ENCODE peak calls at places on chromosomes 13 and 19, in four cellular contexts. One of them, this sample, is unnamed.

GRCh38 chr19:44025217-44025936 is at the start of gene ZNF222:
- DNase-seq in K562: peak; percentile 69
- DNase-seq in HEK293T: peak; percentile 70
- DNase-seq in WTC11: peak; percentile 65
- DNase-seq in this sample: peak; percentile 76

GRCh38 chr13:30971575-30971974 is 39.1 kb downstream of the TEX26 start:
- DNase-seq in HEK293T: no peak
- DNase-seq in K562: no peak
- DNase-seq in WTC11: no peak
- DNase-seq in this sample: no peak

GRCh38 chr13:98599502-98600328 is 22.8 kb upstream of the STK24 start:
- DNase-seq in HEK293T: no peak
- DNase-seq in WTC11: no peak
- DNase-seq in K562: no peak
- DNase-seq in this sample: peak; percentile 54

GRCh38 chr19:8567522-8568172 is 9.6 kb downstream of the MYO1F start:
- DNase-seq in HEK293T: no peak
- DNase-seq in K562: no peak
- DNase-seq in WTC11: no peak
- DNase-seq in this sample: no peak

GRCh38 chr19:33399745-33400681 is 26.5 kb downstream of the CEBPG start:
- DNase-seq in WTC11: peak; percentile 21
- DNase-seq in HEK293T: no peak
- DNase-seq in K562: no peak
- DNase-seq in this sample: no peak

GRCh38 chr19:4089400-4089908 is 22.8 kb upstream of the ZBTB7A start:
- DNase-seq in WTC11: no peak
- DNase-seq in K562: no peak
- DNase-seq in HEK293T: no peak
- DNase-seq in this sample: no peak

GRCh38 chr19:3827306-3827705 is 41.1 kb upstream of the MATK start:
- DNase-seq in HEK293T: no peak
- DNase-seq in K562: no peak
- DNase-seq in WTC11: no peak
- DNase-seq in this sample: no peak

GRCh38 chr19:54517483-54517882 is 14.9 kb downstream of the LAIR2 start:
- DNase-seq in WTC11: peak; percentile 63
- DNase-seq in HEK293T: peak; percentile 55
- DNase-seq in K562: peak; percentile 77
- DNase-seq in this sample: peak; percentile 52

GRCh38 chr13:27406178-27406939 is 18.1 kb upstream of the GTF3A start:
- DNase-seq in K562: peak; percentile 14
- DNase-seq in WTC11: no peak
- DNase-seq in HEK293T: peak; percentile 61
- DNase-seq in this sample: peak; percentile 43

GRCh38 chr13:83281666-83282065 is 600.6 kb downstream of the SLITRK1 start:
- DNase-seq in WTC11: no peak
- DNase-seq in K562: no peak
- DNase-seq in HEK293T: no peak
- DNase-seq in this sample: no peak

GRCh38 chr19:31350693-31351211 is 1.5 kb upstream of the TSHZ3 start:
- DNase-seq in HEK293T: peak; percentile 53
- DNase-seq in WTC11: peak; percentile 51
- DNase-seq in K562: peak; percentile 82
- DNase-seq in this sample: no peak

GRCh38 chr19:7767487-7767886 is 4.4 kb downstream of the CLEC4M start:
- DNase-seq in HEK293T: no peak
- DNase-seq in K562: no peak
- DNase-seq in WTC11: no peak
- DNase-seq in this sample: no peak

GRCh38 chr13:21001471-21001870 is 59.9 kb downstream of the LATS2 start:
- DNase-seq in WTC11: no peak
- DNase-seq in HEK293T: no peak
- DNase-seq in K562: no peak
- DNase-seq in this sample: no peak

GRCh38 chr13:32125221-32125621 is 93.6 kb downstream of the FRY start:
- DNase-seq in HEK293T: no peak
- DNase-seq in WTC11: no peak
- DNase-seq in K562: no peak
- DNase-seq in this sample: no peak

GRCh38 chr13:91348906-91349435 is 1.5 kb downstream of the MIR17HG start:
- DNase-seq in HEK293T: peak; percentile 97
- DNase-seq in WTC11: peak; percentile 91
- DNase-seq in K562: no peak
- DNase-seq in this sample: peak; percentile 75

GRCh38 chr13:102869948-102870676 is 24.3 kb downstream of the ERCC5 start:
- DNase-seq in WTC11: no peak
- DNase-seq in K562: no peak
- DNase-seq in HEK293T: no peak
- DNase-seq in this sample: no peak

GRCh38 chr13:45654633-45655349 is 39.3 kb upstream of the ERICH6B start:
- DNase-seq in HEK293T: no peak
- DNase-seq in WTC11: no peak
- DNase-seq in K562: no peak
- DNase-seq in this sample: no peak

GRCh38 chr19:58569943-58570670 is 3.0 kb downstream of the MZF1 start:
- DNase-seq in HEK293T: no peak
- DNase-seq in WTC11: peak; percentile 5
- DNase-seq in K562: no peak
- DNase-seq in this sample: no peak

GRCh38 chr13:99045396-99045795 is 67.5 kb upstream of the DOCK9 start:
- DNase-seq in HEK293T: no peak
- DNase-seq in K562: no peak
- DNase-seq in WTC11: no peak
- DNase-seq in this sample: no peak

GRCh38 chr19:47776568-47776967 is 1.9 kb upstream of the SELENOW start:
- DNase-seq in HEK293T: no peak
- DNase-seq in WTC11: no peak
- DNase-seq in K562: no peak
- DNase-seq in this sample: peak; percentile 77

GRCh38 chr13:31756346-31756745 is 17.0 kb downstream of the RXFP2 start:
- DNase-seq in K562: no peak
- DNase-seq in HEK293T: no peak
- DNase-seq in WTC11: no peak
- DNase-seq in this sample: no peak

GRCh38 chr19:35000647-35001501 is 751 bp downstream of the GRAMD1A start:
- DNase-seq in HEK293T: peak; percentile 33
- DNase-seq in K562: peak; percentile 82
- DNase-seq in WTC11: peak; percentile 43
- DNase-seq in this sample: peak; percentile 59

GRCh38 chr13:21909331-21909730 is 238.5 kb downstream of the FGF9 start:
- DNase-seq in WTC11: no peak
- DNase-seq in HEK293T: no peak
- DNase-seq in K562: no peak
- DNase-seq in this sample: no peak

GRCh38 chr13:77800219-77800618 is 102.7 kb downstream of the SLAIN1 start:
- DNase-seq in K562: no peak
- DNase-seq in WTC11: no peak
- DNase-seq in HEK293T: no peak
- DNase-seq in this sample: no peak

GRCh38 chr13:24071423-24072075 is 89.0 kb upstream of the SPATA13 start:
- DNase-seq in HEK293T: no peak
- DNase-seq in K562: no peak
- DNase-seq in WTC11: no peak
- DNase-seq in this sample: no peak

GRCh38 chr13:112885782-112886268 is 83.2 kb upstream of the MCF2L start:
- DNase-seq in WTC11: peak; percentile 83
- DNase-seq in HEK293T: no peak
- DNase-seq in K562: peak; percentile 50
- DNase-seq in this sample: peak; percentile 71

GRCh38 chr13:28622286-28622685 is 36.6 kb upstream of the POMP start:
- DNase-seq in HEK293T: no peak
- DNase-seq in WTC11: no peak
- DNase-seq in K562: no peak
- DNase-seq in this sample: no peak

GRCh38 chr13:33123066-33123940 is 107.1 kb downstream of the KL start:
- DNase-seq in HEK293T: no peak
- DNase-seq in K562: no peak
- DNase-seq in WTC11: no peak
- DNase-seq in this sample: peak; percentile 32

GRCh38 chr19:29366757-29367156 is 153.8 kb upstream of the UQCRFS1 start:
- DNase-seq in K562: no peak
- DNase-seq in WTC11: no peak
- DNase-seq in HEK293T: peak; percentile 1
- DNase-seq in this sample: no peak

GRCh38 chr13:106418556-106418955 is 116.9 kb downstream of the EFNB2 start:
- DNase-seq in K562: no peak
- DNase-seq in HEK293T: no peak
- DNase-seq in WTC11: no peak
- DNase-seq in this sample: no peak

GRCh38 chr13:19171563-19171962 is 10.1 kb downstream of the TUBA3C start:
- DNase-seq in WTC11: no peak
- DNase-seq in HEK293T: no peak
- DNase-seq in K562: no peak
- DNase-seq in this sample: no peak
- TF ChIP-seq ELF4 in WTC11: no peak
- TF ChIP-seq ELF4 in HEK293T: no peak
- TF ChIP-seq ELF4 in K562: no peak
- TF ChIP-seq ELF4 in this sample: no peak

DNA sequence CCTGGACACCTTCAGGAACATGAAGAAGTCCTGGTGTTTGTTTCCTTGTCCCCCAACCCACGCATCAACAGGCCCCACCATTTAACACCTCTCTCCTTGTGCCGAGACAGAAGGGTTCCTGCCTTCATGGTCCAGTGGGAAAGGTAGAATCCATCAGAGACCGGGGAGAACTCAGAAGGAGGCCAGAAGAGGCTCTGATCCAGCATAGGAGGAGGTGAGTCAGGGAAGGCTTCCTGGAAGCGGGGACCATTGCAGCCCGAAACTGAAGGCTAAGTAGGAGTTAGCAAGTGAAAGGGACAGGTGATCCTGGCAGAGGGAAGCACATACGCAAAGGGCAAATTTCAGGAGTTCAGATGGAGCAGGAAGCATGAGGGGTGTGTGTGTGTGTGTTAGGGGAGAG is 484 bp downstream of the ICAM3 start:
- DNase-seq in K562: no peak
- DNase-seq in WTC11: no peak
- DNase-seq in HEK293T: no peak
- DNase-seq in this sample: no peak
- TF ChIP-seq ELF4 in K562: no peak
- TF ChIP-seq ELF4 in WTC11: no peak
- TF ChIP-seq ELF4 in HEK293T: no peak
- TF ChIP-seq ELF4 in this sample: no peak

GRCh38 chr19:6057651-6058365 is 52.5 kb downstream of the RFX2 start:
- DNase-seq in WTC11: no peak
- DNase-seq in HEK293T: no peak
- DNase-seq in K562: no peak
- DNase-seq in this sample: no peak

GRCh38 chr19:6060600-6061391 is 49.5 kb downstream of the RFX2 start:
- DNase-seq in HEK293T: no peak
- DNase-seq in K562: peak; percentile 93
- DNase-seq in WTC11: no peak
- DNase-seq in this sample: no peak

GRCh38 chr19:6058411-6059201 is 51.7 kb downstream of the RFX2 start:
- DNase-seq in K562: no peak
- DNase-seq in WTC11: no peak
- DNase-seq in HEK293T: no peak
- DNase-seq in this sample: no peak

GRCh38 chr19:6059996-6060599 is 50.2 kb downstream of the RFX2 start:
- DNase-seq in HEK293T: no peak
- DNase-seq in WTC11: no peak
- DNase-seq in K562: no peak
- DNase-seq in this sample: no peak

DNA sequence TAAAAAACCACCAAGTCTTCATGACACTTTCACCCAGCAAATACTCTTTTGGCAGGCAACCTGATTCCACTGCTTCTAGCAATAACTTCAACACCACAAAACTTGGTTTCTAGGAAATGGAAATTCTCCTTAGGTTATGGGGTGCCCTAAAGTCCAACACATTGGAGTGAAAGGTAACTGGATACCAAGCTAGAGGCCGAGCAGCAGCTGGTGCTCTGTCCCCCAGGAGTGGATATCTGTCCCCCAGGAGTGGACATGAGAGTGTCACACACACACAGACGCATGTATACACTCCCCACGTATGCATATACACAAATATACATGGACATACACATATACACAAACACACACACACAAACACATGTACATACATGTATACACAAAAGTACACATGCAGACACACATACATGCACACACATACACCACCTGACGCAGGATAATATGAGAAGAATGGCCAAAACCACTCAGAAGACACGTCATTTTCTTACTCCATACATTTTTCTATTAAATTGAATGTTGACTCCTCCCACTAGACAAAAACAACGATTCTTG is 50.8 kb downstream of the RFX2 start:
- DNase-seq in K562: no peak
- DNase-seq in WTC11: no peak
- DNase-seq in HEK293T: no peak
- DNase-seq in this sample: no peak
- TF ChIP-seq ELF4 in K562: no peak
- TF ChIP-seq ELF4 in WTC11: no peak
- TF ChIP-seq ELF4 in HEK293T: no peak
- TF ChIP-seq ELF4 in this sample: no peak

GRCh38 chr19:46732966-46733692 is 12.7 kb upstream of the FKRP start:
- DNase-seq in WTC11: no peak
- DNase-seq in HEK293T: no peak
- DNase-seq in K562: no peak
- DNase-seq in this sample: no peak
- TF ChIP-seq ELF4 in WTC11: no peak
- TF ChIP-seq ELF4 in HEK293T: no peak
- TF ChIP-seq ELF4 in K562: no peak
- TF ChIP-seq ELF4 in this sample: no peak